ENCODE peak calls at places on chromosome 9, in five cellular contexts. D is MM.1S, A is kidney epithelial cell, J is neural progenitor cell, M is cardiac fibroblast. V is an unnamed sample.

GRCh38 chr9:84652496-84653081 is 16.9 kb upstream of the NTRK2 start:
- DNase-seq in D (peak; percentile 19), A (no peak), J (no peak), M (no peak), V (no peak)

GRCh38 chr9:97983524-97984187 is 515 bp downstream of the ANP32B start:
- DNase-seq in D (peak; percentile 62), A (no peak), J (peak; percentile 68), M (peak; percentile 54), V (peak; percentile 7)

GRCh38 chr9:9729082-9729481 is 883.7 kb downstream of the PTPRD start:
- DNase-seq in D (peak; percentile 71), A (no peak), J (no peak), M (no peak), V (no peak)

GRCh38 chr9:72203205-72203803 is 54.1 kb downstream of the GDA start:
- DNase-seq in D (peak; percentile 54), A (no peak), J (peak; percentile 63), M (peak; percentile 40), V (peak; percentile 36)

GRCh38 chr9:111917201-111917600 is 20.6 kb downstream of the UGCG start:
- DNase-seq in D (no peak), A (no peak), J (no peak), M (no peak), V (no peak)

GRCh38 chr9:86407022-86407421 is 52.8 kb upstream of the TUT7 start:
- DNase-seq in D (peak; percentile 18), A (peak; percentile 61), J (no peak), M (peak; percentile 75), V (peak; percentile 85)

GRCh38 chr9:100430286-100430940 is 3.5 kb downstream of the MSANTD3 start:
- DNase-seq in D (no peak), A (no peak), J (no peak), M (no peak), V (peak; percentile 83)

GRCh38 chr9:113807173-113808061 is 68.7 kb upstream of the ZNF618 start:
- DNase-seq in D (peak; percentile 18), A (no peak), J (peak; percentile 60), M (peak; percentile 76), V (peak; percentile 68)

GRCh38 chr9:89996717-89997116 is 391.9 kb downstream of the GADD45G start:
- DNase-seq in D (no peak), A (no peak), J (no peak), M (no peak), V (peak; percentile 20)

GRCh38 chr9:80097476-80097875 is 525.7 kb downstream of the TLE4 start:
- DNase-seq in D (no peak), A (no peak), J (no peak), M (no peak), V (no peak)

GRCh38 chr9:116855881-116856662 is 169.0 kb downstream of the TRIM32 start:
- DNase-seq in D (no peak), A (peak; percentile 26), J (no peak), M (no peak), V (peak; percentile 20)

GRCh38 chr9:75438716-75439115 is 350.4 kb downstream of the OSTF1 start:
- DNase-seq in D (no peak), A (no peak), J (no peak), M (no peak), V (no peak)

GRCh38 chr9:114065304-114065703 is 12.8 kb downstream of the AMBP start:
- DNase-seq in D (no peak), A (no peak), J (no peak), M (no peak), V (no peak)

GRCh38 chr9:93669116-93669957 is 93.0 kb downstream of the PHF2 start:
- DNase-seq in D (no peak), A (no peak), J (no peak), M (no peak), V (no peak)

GRCh38 chr9:91711755-91712591 is 238.1 kb downstream of the ROR2 start:
- DNase-seq in D (peak; percentile 82), A (no peak), J (no peak), M (no peak), V (peak; percentile 49)

GRCh38 chr9:121888438-121888775 is 204.7 kb downstream of the TTLL11 start:
- DNase-seq in D (no peak), A (no peak), J (no peak), M (peak; percentile 76), V (peak; percentile 85)
- TF ChIP-seq CTCF in D (no peak), A (no peak), J (no peak), M (peak; percentile 12), V (peak; percentile 23)

DNA sequence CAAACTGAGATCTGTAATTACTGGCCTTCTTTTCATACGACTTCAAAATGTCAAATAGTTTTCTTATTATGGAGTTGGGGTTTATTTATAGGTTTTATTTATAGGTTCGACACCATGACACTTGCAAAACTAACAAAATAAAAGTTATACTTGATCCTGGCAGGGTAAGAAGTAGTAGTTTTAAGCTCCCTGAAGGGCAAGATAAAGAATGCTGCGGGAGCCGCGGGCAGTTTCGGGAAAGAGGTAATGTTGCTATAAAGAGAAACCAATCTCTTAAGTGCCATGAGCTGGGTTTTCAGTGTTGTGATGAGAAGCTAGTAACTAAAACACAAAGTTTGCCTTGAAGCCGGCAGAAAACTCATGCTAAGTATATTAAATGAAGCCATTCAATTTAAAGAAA is 24.8 kb downstream of the PTPN3 start:
- DNase-seq in D (peak; percentile 59), A (no peak), J (no peak), M (peak; percentile 7), V (no peak)
- H3K4me3 ChIP-seq in D (peak overlapping the region; percentile 19), A (no peak overlapping the region), J (no peak overlapping the region), M (no peak overlapping the region), V (no peak overlapping the region)

GRCh38 chr9:120338340-120338739 is 241.6 kb downstream of the CDK5RAP2 start:
- DNase-seq in D (no peak), A (no peak), J (no peak), M (no peak), V (no peak)
- TF ChIP-seq CTCF in D (no peak), A (no peak), J (no peak), M (no peak), V (no peak)

GRCh38 chr9:125841444-125841843 is 94.3 kb downstream of the PBX3 start:
- DNase-seq in D (no peak), A (no peak), J (no peak), M (no peak), V (no peak)
- H3K4me3 ChIP-seq in D (no peak overlapping the region), A (no peak overlapping the region), J (no peak overlapping the region), M (no peak overlapping the region), V (no peak overlapping the region)

DNA sequence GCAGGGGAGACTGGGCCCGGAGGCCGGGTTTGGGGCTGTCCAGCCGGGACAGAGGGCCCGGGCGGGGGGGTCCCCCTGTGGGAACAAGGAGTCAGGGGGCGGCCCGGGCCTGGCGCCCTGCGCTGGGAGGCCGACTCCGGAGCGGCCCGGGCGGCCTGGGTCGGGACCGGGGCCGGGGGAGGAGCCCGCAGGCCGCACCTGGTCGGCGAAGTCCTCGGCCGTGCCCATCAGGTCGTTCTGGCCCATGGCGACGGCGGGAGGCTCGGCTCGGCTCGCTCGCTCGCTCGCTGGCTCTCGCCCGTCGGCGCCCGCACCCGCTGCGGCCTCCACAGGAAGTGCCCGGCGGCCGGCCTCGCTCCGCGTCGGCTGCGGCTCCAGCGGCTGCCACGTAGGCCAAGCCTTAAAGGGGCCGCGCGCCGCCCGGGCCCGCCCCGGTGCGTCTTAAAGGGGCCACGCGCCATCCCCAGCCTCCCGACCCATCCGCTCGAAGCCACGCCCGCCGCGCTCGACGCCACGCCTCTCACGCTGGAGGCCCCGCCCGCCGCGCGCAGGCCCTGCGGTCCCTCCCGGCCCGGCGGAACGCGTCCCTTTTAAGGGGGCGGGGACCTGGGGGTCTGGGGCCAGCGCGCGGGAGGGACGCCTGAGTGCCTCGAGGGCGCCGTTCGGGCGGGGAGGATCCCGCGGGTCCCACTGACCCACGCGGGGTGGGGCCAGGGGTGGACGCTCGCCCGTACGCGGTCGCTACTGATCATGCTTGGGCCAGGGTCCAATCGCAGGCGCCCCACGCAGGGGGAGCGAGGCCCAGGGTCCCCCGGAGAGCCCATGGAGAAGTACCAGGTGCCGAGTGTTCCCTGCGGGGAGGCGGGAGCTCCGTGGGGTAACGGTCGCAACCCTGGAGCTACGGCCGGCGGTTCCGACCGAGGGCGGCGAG is at the start of the genes STKLD1 and SURF4:
- DNase-seq in D (peak; percentile 96), A (peak; percentile 80), J (peak; percentile 99), M (peak; percentile 96), V (peak; percentile 94)
- TF ChIP-seq CTCF in D (no peak), A (no peak), J (no peak), M (no peak), V (no peak)

GRCh38 chr9:99262949-99263418 is 40.9 kb downstream of the SEC61B start:
- DNase-seq in D (no peak), A (no peak), J (no peak), M (no peak), V (no peak)

GRCh38 chr9:99261923-99262322 is 39.8 kb downstream of the SEC61B start:
- DNase-seq in D (no peak), A (no peak), J (no peak), M (no peak), V (no peak)

GRCh38 chr9:99255651-99256050 is 33.6 kb downstream of the SEC61B start:
- DNase-seq in D (no peak), A (no peak), J (no peak), M (no peak), V (no peak)

GRCh38 chr9:99257723-99258364 is 35.8 kb downstream of the SEC61B start:
- DNase-seq in D (no peak), A (no peak), J (no peak), M (no peak), V (no peak)

GRCh38 chr9:99259231-99259918 is 37.3 kb downstream of the SEC61B start:
- DNase-seq in D (peak; percentile 43), A (no peak), J (no peak), M (peak; percentile 19), V (peak; percentile 35)
- H3K4me3 ChIP-seq in D (peak overlapping the region; percentile 8), A (no peak overlapping the region), J (no peak overlapping the region), M (peak overlapping the region; percentile 21), V (peak overlapping the region; percentile 29)

GRCh38 chr9:108282872-108283271 is 572.9 kb downstream of the ACTL7B start:
- DNase-seq in D (no peak), A (no peak), J (no peak), M (peak; percentile 32), V (peak; percentile 36)
- TF ChIP-seq CTCF in D (no peak), A (peak; percentile 17), J (peak; percentile 39), M (peak; percentile 43), V (peak; percentile 48)

V was measured in fibroblast of mammary gland.